ENCODE peak calls at places on chromosomes 4 and X, in six cellular contexts. I is transverse colon, P is HepG2, C is stomach, G is sigmoid colon, E is K562. Q is an unnamed sample.

GRCh38 chr4:153618831-153619230 is 65.2 kb upstream of the TLR2 start:
- DNase-seq in I (no peak), P (no peak), C (no peak), G (no peak), E (no peak), Q (no peak)

GRCh38 chrX:18971506-18971905 is 12.4 kb downstream of the PHKA2 start:
- DNase-seq in I (no peak), P (no peak), C (no peak), G (no peak), E (no peak), Q (no peak)

GRCh38 chr4:145939856-145940255 is 1.2 kb upstream of the ZNF827 start:
- DNase-seq in I (no peak), P (no peak), C (no peak), G (no peak), E (no peak), Q (no peak)

GRCh38 chr4:166277406-166277805 is 404.4 kb downstream of the TLL1 start:
- DNase-seq in I (no peak), P (no peak), C (no peak), G (no peak), E (no peak), Q (no peak)

GRCh38 chr4:164536829-164537228 is 217.1 kb upstream of the SMIM31 start:
- DNase-seq in I (no peak), P (peak), C (no peak), G (no peak), E (no peak), Q (no peak)

GRCh38 chr4:114273246-114273645 is 293.8 kb upstream of the ARSJ start:
- DNase-seq in I (no peak), P (no peak), C (no peak), G (no peak), E (peak), Q (no peak)

GRCh38 chr4:158013858-158014257 is 159.0 kb downstream of the GASK1B start:
- DNase-seq in I (no peak), P (no peak), C (no peak), G (no peak), E (no peak), Q (no peak)

GRCh38 chrX:29225670-29226069 is 638.4 kb downstream of the IL1RAPL1 start:
- DNase-seq in I (no peak), P (no peak), C (no peak), G (no peak), E (no peak), Q (no peak)

GRCh38 chrX:123860506-123860840 is 620 bp downstream of the XIAP start:
- DNase-seq in I (peak), P (peak), C (peak), G (no peak), E (no peak), Q (no peak)

GRCh38 chrX:150361777-150362351 is 1.3 kb upstream of the MAMLD1 start:
- DNase-seq in I (no peak), P (no peak), C (no peak), G (peak), E (no peak), Q (peak)

GRCh38 chr4:5788144-5788543 is 77.1 kb downstream of the EVC start:
- DNase-seq in I (no peak), P (no peak), C (no peak), G (peak), E (no peak), Q (no peak)

GRCh38 chr4:71396382-71396781 is 57.6 kb downstream of the SLC4A4 start:
- DNase-seq in I (no peak), P (no peak), C (no peak), G (no peak), E (no peak), Q (no peak)

GRCh38 chrX:65744965-65745364 is 77.5 kb downstream of the MSN start:
- DNase-seq in I (no peak), P (no peak), C (no peak), G (no peak), E (no peak), Q (no peak)

DNA sequence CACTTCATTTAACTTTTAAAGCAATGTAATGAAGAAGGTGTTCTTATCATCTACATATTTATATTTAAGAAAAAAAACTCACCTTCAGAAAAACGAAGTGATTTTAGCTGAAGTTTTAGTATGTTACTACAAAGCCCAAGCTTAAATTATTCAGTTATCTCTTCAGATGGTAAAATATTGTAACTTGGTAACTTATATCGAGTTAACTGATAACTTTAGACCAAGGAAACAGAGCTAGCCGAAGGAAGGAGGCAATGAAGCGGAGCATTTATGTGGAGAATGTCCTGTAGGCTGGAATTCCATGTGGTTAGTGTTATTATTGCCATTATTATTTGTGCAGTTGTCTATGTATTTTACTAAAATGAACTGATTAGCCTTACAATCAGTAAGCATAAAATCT is 1102.1 kb upstream of the LCORL start:
- DNase-seq in I (no peak), P (no peak), C (no peak), G (no peak), E (no peak), Q (no peak)
- TF ChIP-seq POLR2A in I (no peak), P (no peak), C (no peak), G (no peak), E (no peak), Q (no peak)

DNA sequence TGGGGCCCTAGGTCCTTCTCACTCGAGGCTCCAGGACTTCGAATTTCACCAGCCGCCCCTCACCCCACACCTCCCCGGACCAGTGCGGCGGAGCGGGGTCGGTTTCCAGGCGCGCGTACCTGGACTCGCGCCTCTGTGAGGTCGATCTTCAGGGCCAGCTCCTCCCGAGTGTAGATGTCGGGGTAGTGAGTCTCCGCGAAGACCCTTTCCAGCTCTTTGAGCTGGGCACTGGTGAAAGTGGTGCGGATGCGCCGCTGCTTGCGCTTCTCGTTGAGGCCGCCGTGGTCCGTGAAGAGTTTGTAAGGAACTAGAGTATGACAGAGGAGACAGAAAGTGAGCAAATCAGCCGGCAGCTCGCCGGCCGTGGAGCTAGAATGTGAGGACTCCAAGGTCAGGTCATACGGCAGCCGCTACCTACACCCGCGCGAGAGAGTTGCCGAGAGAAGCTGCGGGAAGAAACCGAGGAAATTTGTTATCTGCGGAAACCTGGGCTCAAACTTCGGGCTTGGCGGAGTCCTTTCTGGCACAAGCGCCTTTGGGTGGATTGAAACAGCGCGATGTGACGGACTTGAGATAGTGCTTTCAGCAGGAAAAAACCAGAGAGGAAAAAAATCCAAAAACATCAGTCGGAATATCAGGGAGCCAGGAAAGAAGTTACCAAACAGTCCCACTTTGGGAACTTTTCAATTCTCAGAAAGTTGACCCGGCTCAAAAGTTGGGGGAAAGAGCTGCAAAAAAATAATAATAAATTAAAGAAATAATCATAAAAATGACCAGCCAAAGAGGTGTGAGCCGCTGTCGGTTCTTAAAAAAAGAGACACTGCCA is 1.1 kb downstream of the PHOX2B start:
- DNase-seq in I (no peak), P (no peak), C (no peak), G (no peak), E (no peak), Q (no peak)
- TF ChIP-seq EP300 in I (no peak), P (no peak), C (no peak), G (no peak), E (no peak), Q (no peak)

GRCh38 chr4:156255205-156255604 is 301.5 kb upstream of the CTSO start:
- DNase-seq in I (no peak), P (no peak), C (no peak), G (no peak), E (no peak), Q (no peak)
- H3K27ac ChIP-seq in I (no peak), P (no peak), C (no peak), G (no peak), E (no peak), Q (no peak)

GRCh38 chrX:154526901-154527675 is 11.1 kb upstream of the FAM3A start:
- DNase-seq in I (peak), P (peak), C (peak), G (peak), E (peak), Q (peak)
- TF ChIP-seq POLR2A in I (peak), P (no peak), C (no peak), G (no peak), E (peak), Q (no peak)

GRCh38 chrX:6732101-6732500 is 197.2 kb upstream of the VCX3A start:
- DNase-seq in I (no peak), P (no peak), C (no peak), G (no peak), E (no peak), Q (no peak)
- TF ChIP-seq EP300 in I (no peak), P (no peak), C (no peak), G (no peak), E (no peak), Q (no peak)

GRCh38 chrX:11667286-11667685 is 1.6 kb upstream of the ARHGAP6 start:
- DNase-seq in I (no peak), P (no peak), C (no peak), G (no peak), E (no peak), Q (no peak)

GRCh38 chrX:11665144-11666040 is at the start of gene ARHGAP6:
- DNase-seq in I (peak), P (no peak), C (no peak), G (peak), E (no peak), Q (peak)

GRCh38 chrX:11664211-11664888 is 1.4 kb downstream of the ARHGAP6 start:
- DNase-seq in I (no peak), P (no peak), C (no peak), G (peak), E (no peak), Q (peak)

GRCh38 chrX:11663875-11664210 is 1.9 kb downstream of the ARHGAP6 start:
- DNase-seq in I (no peak), P (no peak), C (no peak), G (no peak), E (no peak), Q (no peak)

GRCh38 chrX:11666180-11666579 is 460 bp upstream of the ARHGAP6 start:
- DNase-seq in I (no peak), P (no peak), C (no peak), G (peak), E (no peak), Q (peak)
- H3K27ac ChIP-seq in I (peak), P (no peak), C (peak), G (peak), E (no peak), Q (no peak)

GRCh38 chrX:30654989-30655607 is 1.9 kb downstream of the GK start:
- DNase-seq in I (no peak), P (no peak), C (no peak), G (no peak), E (no peak), Q (no peak)
- TF ChIP-seq POLR2A in I (no peak), P (peak), C (no peak), G (no peak), E (no peak), Q (no peak)

DNA sequence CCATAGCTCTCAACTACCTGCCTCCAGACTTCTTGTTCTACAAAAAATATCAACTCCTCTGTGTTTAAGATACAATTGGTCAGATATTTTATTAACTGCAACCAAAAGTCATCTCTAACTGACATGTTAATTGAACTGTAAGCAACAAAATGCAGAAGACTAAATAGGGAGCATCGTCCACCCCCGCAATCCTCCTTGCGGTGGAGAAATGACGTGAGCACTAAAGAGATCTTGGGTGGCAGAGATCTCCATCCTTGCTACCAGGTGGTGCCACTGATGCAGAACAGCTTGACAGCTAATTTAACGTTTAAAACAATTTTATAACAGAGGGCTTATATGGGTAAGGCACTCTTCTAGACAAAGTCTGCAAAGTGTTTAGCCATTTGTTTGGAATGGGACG is 164.4 kb upstream of the FTHL17 start:
- DNase-seq in I (no peak), P (no peak), C (no peak), G (no peak), E (no peak), Q (no peak)
- TF ChIP-seq EP300 in I (no peak), P (no peak), C (no peak), G (no peak), E (no peak), Q (no peak)

GRCh38 chrX:1327651-1328304 is 8.8 kb upstream of the IL3RA start:
- DNase-seq in I (no peak), P (no peak), C (no peak), G (no peak), E (no peak), Q (no peak)
- H3K27ac ChIP-seq in I (no peak), P (no peak), C (no peak), G (no peak), E (no peak), Q (no peak)

DNA sequence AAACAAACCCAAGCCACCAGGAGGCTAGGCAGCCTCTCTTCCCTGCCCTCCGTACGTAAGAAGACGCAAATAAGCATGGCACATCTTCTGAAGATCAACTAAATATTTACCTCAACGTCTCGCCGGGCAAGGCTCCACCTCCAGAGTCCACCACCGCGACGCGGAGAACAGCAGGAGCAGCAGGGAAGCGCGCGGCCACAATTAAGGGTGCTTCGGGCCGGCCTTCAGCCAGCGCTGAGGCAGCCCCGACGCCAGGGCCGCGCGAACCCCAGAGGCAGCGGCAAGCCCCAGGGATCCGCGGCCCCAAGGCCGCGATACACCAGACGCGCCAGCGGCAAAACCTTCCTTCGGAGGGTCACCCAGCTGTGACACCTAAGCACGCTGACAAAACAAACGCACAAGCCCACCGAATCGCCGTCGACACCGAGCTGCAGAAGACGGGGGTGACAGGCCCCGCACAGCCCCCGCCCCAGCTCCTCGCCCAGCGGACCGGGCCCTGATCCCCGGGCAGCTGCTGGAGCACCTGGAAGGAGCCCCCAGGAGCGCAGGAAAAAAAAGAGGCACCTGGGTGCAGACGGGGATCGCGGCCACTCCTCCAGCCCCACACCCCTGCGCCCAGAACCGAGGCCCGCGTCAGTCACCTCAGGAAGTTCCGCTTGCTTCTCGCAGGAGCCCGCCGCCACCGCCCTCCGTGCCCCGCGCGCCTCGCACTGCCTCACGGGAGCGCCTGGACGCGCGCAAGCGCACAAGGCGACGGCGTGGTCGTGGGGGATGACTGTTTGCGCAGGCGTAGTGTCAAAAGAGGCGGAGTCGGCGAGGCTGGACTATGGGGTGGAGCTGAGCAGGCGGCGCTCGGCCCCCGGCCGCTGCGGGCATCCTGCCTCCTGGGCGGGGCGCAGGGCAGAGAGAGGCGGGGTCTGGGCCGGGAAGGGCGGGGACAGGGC is at the start of the genes HAUS3 and POLN:
- DNase-seq in I (peak), P (peak), C (peak), G (peak), E (peak), Q (peak)
- TF ChIP-seq POLR2A in I (peak), P (peak), C (no peak), G (peak), E (peak), Q (peak)